ENCODE peak calls at places on chromosomes 4 and X, in eight cellular contexts. Y, L, B, V, Q, H, F and P are unnamed samples.

GRCh38 chr4:88933414-88933813 is 123.6 kb downstream of the FAM13A start:
- DNase-seq in F (no peak), Q (no peak), V (no peak), B (no peak), L (no peak), H (no peak), Y (no peak), P (no peak)

GRCh38 chr4:158996669-158997074 is 106.2 kb upstream of the RAPGEF2 start:
- DNase-seq in Q (no peak), L (no peak), H (no peak), V (peak; percentile 91), B (peak; percentile 93), Y (peak; percentile 33), F (no peak), P (no peak)

GRCh38 chrX:136250191-136251041 is 784 bp downstream of the MAP7D3 start:
- DNase-seq in Y (peak; percentile 1), B (peak; percentile 56), H (no peak), F (no peak), V (no peak), L (no peak), Q (peak; percentile 8), P (no peak)

GRCh38 chr4:7984286-7984925 is 44.7 kb upstream of the AFAP1 start:
- DNase-seq in Q (no peak), L (no peak), Y (no peak), H (no peak), V (no peak), F (no peak), B (no peak), P (no peak)

GRCh38 chr4:2339458-2340271 is 77.8 kb upstream of the MXD4 start:
- DNase-seq in F (no peak), B (no peak), Q (no peak), V (no peak), H (no peak), Y (no peak), L (no peak), P (no peak)

GRCh38 chrX:33062016-33062415 is 149.3 kb downstream of the DMD start:
- DNase-seq in H (no peak), B (no peak), L (no peak), Q (no peak), Y (no peak), V (no peak), F (no peak), P (no peak)

GRCh38 chr4:157996061-157996460 is 176.8 kb downstream of the GASK1B start:
- DNase-seq in F (no peak), Y (no peak), L (no peak), B (no peak), Q (no peak), H (no peak), V (no peak), P (no peak)

GRCh38 chr4:158008551-158009218 is 164.1 kb downstream of the GASK1B start:
- DNase-seq in Y (no peak), B (peak; percentile 52), Q (no peak), V (no peak), L (no peak), H (no peak), F (no peak), P (no peak)

GRCh38 chr4:161183729-161184128 is 980.1 kb downstream of the FSTL5 start:
- DNase-seq in L (no peak), Y (no peak), Q (no peak), F (no peak), H (no peak), V (no peak), B (no peak), P (no peak)

GRCh38 chr4:40292313-40292759 is 42.8 kb upstream of the CHRNA9 start:
- DNase-seq in Q (no peak), B (no peak), H (no peak), F (no peak), L (no peak), Y (no peak), V (no peak), P (peak; percentile 75)

GRCh38 chr4:153616005-153616555 is 68.0 kb upstream of the TLR2 start:
- DNase-seq in L (no peak), V (no peak), H (no peak), Y (no peak), Q (no peak), B (no peak), F (no peak), P (no peak)

GRCh38 chr4:138217567-138217966 is 24.6 kb downstream of the SLC7A11 start:
- DNase-seq in H (no peak), Q (no peak), V (no peak), Y (no peak), F (no peak), B (no peak), L (no peak), P (no peak)

GRCh38 chrX:19334945-19335626 is 8.6 kb upstream of the PDHA1 start:
- DNase-seq in Y (peak; percentile 72), B (no peak), L (peak; percentile 42), V (peak; percentile 7), Q (peak; percentile 81), F (no peak), H (no peak), P (peak; percentile 82)

GRCh38 chrX:29826651-29827206 is 388.6 kb upstream of the MAGEB2 start:
- DNase-seq in Q (no peak), B (no peak), H (no peak), F (no peak), V (no peak), Y (no peak), L (no peak), P (no peak)

GRCh38 chr4:99715286-99715685 is 57.7 kb upstream of the C4orf54 start:
- DNase-seq in Y (no peak), F (no peak), Q (no peak), L (no peak), B (no peak), V (no peak), H (no peak), P (no peak)

GRCh38 chrX:105706041-105706440 is 116.3 kb upstream of the NRK start:
- DNase-seq in H (no peak), B (peak; percentile 67), F (no peak), V (no peak), Q (no peak), L (no peak), Y (no peak), P (no peak)

GRCh38 chr4:158671665-158671914 is at the start of gene C4orf46:
- DNase-seq in F (no peak), V (no peak), Y (no peak), B (no peak), L (no peak), H (no peak), Q (no peak), P (no peak)

GRCh38 chrX:50615570-50616158 is 145.0 kb upstream of the DGKK start:
- DNase-seq in H (no peak), Q (no peak), F (no peak), V (no peak), L (no peak), Y (no peak), B (no peak), P (no peak)

GRCh38 chrX:150693782-150694574 is 782 bp downstream of the MTMR1 start:
- DNase-seq in H (peak; percentile 38), V (peak; percentile 10), Q (peak; percentile 92), Y (peak; percentile 60), L (peak; percentile 88), F (peak; percentile 34), B (peak; percentile 67), P (peak; percentile 71)

GRCh38 chrX:154378059-154378798 is 866 bp upstream of the EMD start:
- DNase-seq in Y (no peak), B (peak; percentile 64), L (no peak), Q (no peak), F (no peak), V (no peak), H (no peak), P (no peak)

GRCh38 chrX:13248867-13249521 is 70.9 kb downstream of the ATXN3L start:
- DNase-seq in B (no peak), L (no peak), F (no peak), Q (no peak), V (no peak), Y (no peak), H (no peak), P (no peak)

GRCh38 chr4:143251781-143252180 is 67.1 kb downstream of the USP38 start:
- DNase-seq in B (no peak), F (no peak), L (no peak), H (no peak), Y (no peak), Q (no peak), V (no peak), P (no peak)

GRCh38 chr4:122898370-122899150 is 23.8 kb downstream of the NUDT6 start:
- DNase-seq in Y (no peak), L (no peak), Q (no peak), B (peak; percentile 90), H (no peak), V (peak; percentile 77), F (no peak), P (no peak)